ENCODE peak calls at places on chromosomes 5 and 9, in five cellular contexts. V is HEK293T; R is GM13977; N is H54; D is CD8-positive, alpha-beta memory T cell. Z is an unnamed sample.

GRCh38 chr9:468766-469496 is 254.3 kb downstream of the DOCK8 start:
- DNase-seq in V (no peak), R (peak; percentile 12), N (no peak), D (no peak), Z (no peak)

GRCh38 chr5:140351609-140352334 is 5.4 kb upstream of the HBEGF start:
- DNase-seq in V (peak; percentile 61), R (peak; percentile 75), N (no peak), D (peak; percentile 77), Z (peak; percentile 70)

GRCh38 chr5:37568893-37569292 is 189.8 kb downstream of the WDR70 start:
- DNase-seq in V (no peak), R (no peak), N (no peak), D (no peak), Z (no peak)

GRCh38 chr5:176883700-176884570 is 15.2 kb downstream of the HK3 start:
- DNase-seq in V (no peak), R (no peak), N (no peak), D (no peak), Z (no peak)

GRCh38 chr5:139686919-139687421 is 38.8 kb downstream of the CXXC5 start:
- DNase-seq in V (no peak), R (no peak), N (no peak), D (no peak), Z (no peak)

GRCh38 chr9:73153793-73154227 is 2.1 kb downstream of the ANXA1 start:
- DNase-seq in V (no peak), R (no peak), N (no peak), D (no peak), Z (no peak)

GRCh38 chr9:77018058-77019009 is 1.1 kb upstream of the FOXB2 start:
- DNase-seq in V (peak; percentile 56), R (peak; percentile 39), N (no peak), D (no peak), Z (no peak)

GRCh38 chr5:143156556-143156955 is 246.9 kb downstream of the NR3C1 start:
- DNase-seq in V (no peak), R (no peak), N (no peak), D (no peak), Z (no peak)

GRCh38 chr5:152271420-152271819 is 133.7 kb downstream of the NMUR2 start:
- DNase-seq in V (peak; percentile 21), R (peak; percentile 3), N (peak; percentile 3), D (no peak), Z (no peak)

GRCh38 chr5:178602752-178603151 is 12.6 kb upstream of the COL23A1 start:
- DNase-seq in V (no peak), R (no peak), N (no peak), D (no peak), Z (no peak)

GRCh38 chr9:129109952-129110739 is 447 bp downstream of the CRAT start:
- DNase-seq in V (no peak), R (no peak), N (peak; percentile 67), D (no peak), Z (no peak)

GRCh38 chr5:168818586-168818985 is 239.4 kb upstream of the PANK3 start:
- DNase-seq in V (no peak), R (no peak), N (no peak), D (no peak), Z (no peak)

GRCh38 chr5:118687671-118688621 is 300.4 kb downstream of the DTWD2 start:
- DNase-seq in V (no peak), R (no peak), N (no peak), D (no peak), Z (no peak)

GRCh38 chr9:69121155-69122085 is 52.7 kb upstream of the TJP2 start:
- DNase-seq in V (peak; percentile 39), R (peak; percentile 72), N (peak; percentile 77), D (peak; percentile 5), Z (peak; percentile 64)